ENCODE peak calls at places on chromosome 11, in six cellular contexts. L, U, I, W, O and D are unnamed samples.

GRCh38 chr11:117882539-117882938 is 6.1 kb upstream of the FXYD6 start:
- DNase-seq in L (no peak), O (no peak), U (no peak), I (no peak), W (no peak), D (no peak)

GRCh38 chr11:31240340-31240904 is 129.1 kb downstream of the DCDC1 start:
- DNase-seq in U (no peak), I (peak; percentile 5), L (peak; percentile 46), W (peak; percentile 67), O (no peak), D (peak; percentile 37)

GRCh38 chr11:69167130-69167915 is 11.6 kb downstream of the SMIM38 start:
- DNase-seq in O (no peak), W (no peak), U (no peak), I (no peak), L (no peak), D (no peak)

GRCh38 chr11:13189561-13190435 is 87.8 kb upstream of the BMAL1 start:
- DNase-seq in U (no peak), W (peak; percentile 33), O (no peak), L (no peak), I (no peak), D (no peak)

GRCh38 chr11:70307176-70307575 is 36.7 kb downstream of the PPFIA1 start:
- DNase-seq in O (no peak), W (peak; percentile 46), L (peak; percentile 71), U (no peak), I (no peak), D (no peak)

GRCh38 chr11:16897460-16898061 is 116.7 kb downstream of the PLEKHA7 start:
- DNase-seq in O (no peak), W (no peak), U (no peak), I (no peak), L (no peak), D (no peak)

GRCh38 chr11:109062445-109062844 is 359.5 kb upstream of the C11orf87 start:
- DNase-seq in O (no peak), L (no peak), U (no peak), W (peak; percentile 36), I (no peak), D (no peak)

GRCh38 chr11:105046898-105047579 is 1.9 kb upstream of the CARD16 start:
- DNase-seq in O (no peak), W (peak; percentile 95), L (peak; percentile 94), U (no peak), I (peak; percentile 48), D (peak; percentile 35)

GRCh38 chr11:96228472-96228871 is 114.5 kb downstream of the MAML2 start:
- DNase-seq in U (peak; percentile 58), O (peak; percentile 67), L (peak; percentile 63), I (no peak), W (peak; percentile 94), D (peak; percentile 45)

GRCh38 chr11:6968816-6969215 is 42.6 kb downstream of the ZNF215 start:
- DNase-seq in W (peak; percentile 13), I (no peak), U (no peak), O (no peak), L (no peak), D (no peak)

GRCh38 chr11:119342362-119343130 is 1.9 kb upstream of the C1QTNF5 start:
- DNase-seq in W (no peak), I (no peak), O (no peak), L (no peak), U (no peak), D (no peak)

GRCh38 chr11:66643745-66644437 is 5.4 kb downstream of the RBM4 start:
- DNase-seq in I (no peak), W (no peak), O (no peak), L (no peak), U (no peak), D (no peak)

GRCh38 chr11:79092791-79093313 is 348.0 kb downstream of the TENM4 start:
- DNase-seq in U (no peak), W (peak; percentile 95), I (no peak), L (peak; percentile 67), O (no peak), D (peak; percentile 55)

GRCh38 chr11:6433998-6434650 is 6.7 kb downstream of the HPX start:
- DNase-seq in U (no peak), L (no peak), I (no peak), O (no peak), W (no peak), D (no peak)

GRCh38 chr11:28514391-28514790 is 406.2 kb downstream of the METTL15 start:
- DNase-seq in I (no peak), W (no peak), L (no peak), O (no peak), U (no peak), D (no peak)

GRCh38 chr11:65557280-65558001 is 718 bp downstream of the LTBP3 start:
- DNase-seq in O (no peak), W (no peak), L (no peak), U (no peak), I (no peak), D (no peak)

GRCh38 chr11:20511982-20512381 is 87.4 kb upstream of the SLC6A5 start:
- DNase-seq in I (no peak), W (no peak), L (no peak), U (no peak), O (no peak), D (no peak)

GRCh38 chr11:84648413-84648812 is 978.7 kb downstream of the DLG2 start:
- DNase-seq in W (no peak), L (no peak), I (no peak), U (no peak), O (no peak), D (no peak)

GRCh38 chr11:69359735-69360470 is 65.9 kb downstream of the MYEOV start:
- DNase-seq in L (no peak), U (no peak), O (no peak), W (peak; percentile 58), I (no peak), D (no peak)

GRCh38 chr11:15779518-15779917 is 576.8 kb downstream of the SOX6 start:
- DNase-seq in L (no peak), O (no peak), U (no peak), I (no peak), W (no peak), D (no peak)

GRCh38 chr11:87722756-87723599 is 452.3 kb downstream of the RAB38 start:
- DNase-seq in I (no peak), O (no peak), W (peak; percentile 10), U (no peak), L (peak; percentile 28), D (peak; percentile 48)

GRCh38 chr11:32774081-32774480 is 20.4 kb downstream of the CCDC73 start:
- DNase-seq in O (no peak), U (no peak), I (no peak), L (no peak), W (no peak), D (no peak)

GRCh38 chr11:118241191-118242098 is 10.7 kb downstream of the MPZL3 start:
- DNase-seq in U (no peak), I (no peak), O (no peak), L (peak; percentile 100), W (peak; percentile 20), D (peak; percentile 46)

GRCh38 chr11:18254781-18255361 is 6.4 kb upstream of the SAA2 start:
- DNase-seq in O (no peak), W (no peak), U (no peak), I (no peak), L (no peak), D (no peak)

GRCh38 chr11:18248561-18248960 is at the start of gene SAA2:
- DNase-seq in I (no peak), W (no peak), L (peak; percentile 58), U (no peak), O (no peak), D (peak; percentile 55)

GRCh38 chr11:18253778-18254338 is 5.4 kb upstream of the SAA2 start:
- DNase-seq in U (no peak), W (no peak), I (no peak), L (no peak), O (no peak), D (no peak)

GRCh38 chr11:18253222-18253621 is 4.8 kb upstream of the SAA2 start:
- DNase-seq in U (no peak), L (peak; percentile 81), I (no peak), W (no peak), O (no peak), D (no peak)
- TF ChIP-seq CTCF in U (no peak), L (peak; percentile 40), I (no peak), W (no peak), O (no peak), D (no peak)

DNA sequence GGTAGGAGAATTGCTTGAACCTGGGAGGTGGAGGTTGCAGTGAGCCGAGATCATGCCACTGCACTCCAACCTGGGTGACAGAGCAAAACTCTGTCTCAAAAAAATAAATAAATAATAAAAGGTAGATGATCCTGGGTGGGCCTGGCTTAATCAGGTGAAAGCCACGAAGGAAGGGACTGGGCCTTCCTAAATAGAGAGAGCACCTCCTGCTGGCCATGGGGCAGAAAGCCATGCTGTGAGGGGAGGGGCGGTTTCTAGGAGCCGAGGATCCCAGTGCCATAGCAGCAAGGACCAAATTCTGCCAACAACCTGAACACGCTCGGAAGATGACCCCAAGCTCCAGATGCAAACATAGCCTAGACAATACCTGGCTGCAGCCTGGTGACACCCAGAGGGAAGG is 24.5 kb upstream of the DGKZ start:
- DNase-seq in U (no peak), O (no peak), L (no peak), W (no peak), I (no peak), D (no peak)
- TF ChIP-seq CTCF in U (no peak), O (no peak), L (peak; percentile 44), W (peak; percentile 64), I (peak; percentile 13), D (no peak)

GRCh38 chr11:8250446-8250845 is 13.2 kb downstream of the LMO1 start:
- DNase-seq in I (no peak), U (no peak), L (no peak), W (no peak), O (peak; percentile 4), D (no peak)

GRCh38 chr11:8248786-8249185 is 14.9 kb downstream of the LMO1 start:
- DNase-seq in I (no peak), U (no peak), W (no peak), O (no peak), L (no peak), D (no peak)

GRCh38 chr11:8250981-8251620 is 12.6 kb downstream of the LMO1 start:
- DNase-seq in W (no peak), O (peak; percentile 9), L (no peak), I (no peak), U (peak; percentile 17), D (no peak)

GRCh38 chr11:8249482-8249881 is 14.2 kb downstream of the LMO1 start:
- DNase-seq in O (no peak), W (no peak), I (no peak), L (no peak), U (no peak), D (no peak)

GRCh38 chr11:8247312-8247711 is 16.4 kb downstream of the LMO1 start:
- DNase-seq in L (no peak), W (no peak), I (no peak), O (no peak), U (no peak), D (peak; percentile 71)
- TF ChIP-seq CTCF in L (peak; percentile 75), W (peak; percentile 44), I (peak; percentile 52), O (no peak), U (no peak), D (peak; percentile 76)

GRCh38 chr11:8209208-8209807 is 40.5 kb upstream of the RIC3 start:
- DNase-seq in W (no peak), U (no peak), O (no peak), I (no peak), L (no peak), D (no peak)
- TF ChIP-seq CTCF in W (peak; percentile 40), U (no peak), O (no peak), I (peak; percentile 25), L (peak; percentile 44), D (no peak)